ENCODE peak calls at places on chromosomes 5 and 9, in five cellular contexts. P, Q, C, E and U are unnamed samples.

GRCh38 chr5:10243660-10244240 is 5.9 kb downstream of the ATPSCKMT start:
- DNase-seq in P (no peak), C (no peak), E (no peak), Q (no peak), U (no peak)

GRCh38 chr5:57176350-57176857 is 2.5 kb downstream of the GPBP1 start:
- DNase-seq in P (peak), E (no peak), Q (peak), C (no peak), U (peak)

GRCh38 chr5:149416977-149417713 is 38.1 kb upstream of the IL17B start:
- DNase-seq in C (no peak), E (peak), Q (no peak), P (peak), U (no peak)

GRCh38 chr5:43191740-43192557 is at the start of gene NIM1K:
- DNase-seq in Q (no peak), P (peak), E (peak), C (peak), U (peak)

GRCh38 chr9:132031869-132032583 is 47.6 kb downstream of the MED27 start:
- DNase-seq in P (no peak), C (no peak), Q (no peak), E (no peak), U (no peak)

GRCh38 chr5:1348986-1349245 is 4.0 kb upstream of the CLPTM1L start:
- DNase-seq in P (no peak), C (no peak), Q (peak), E (no peak), U (no peak)

GRCh38 chr5:139964994-139965565 is 78.0 kb downstream of the NRG2 start:
- DNase-seq in E (no peak), Q (no peak), C (no peak), P (no peak), U (no peak)

GRCh38 chr9:77989909-77990308 is 41.7 kb downstream of the GNAQ start:
- DNase-seq in Q (no peak), E (no peak), P (no peak), C (no peak), U (no peak)

GRCh38 chr5:154516475-154516874 is 38.4 kb upstream of the HAND1 start:
- DNase-seq in C (no peak), E (no peak), Q (no peak), P (no peak), U (no peak)

GRCh38 chr5:93924628-93925027 is 183.2 kb upstream of the POU5F2 start:
- DNase-seq in C (no peak), P (peak), E (no peak), Q (no peak), U (no peak)

GRCh38 chr5:7857361-7857760 is 6.4 kb upstream of the CFAP90 start:
- DNase-seq in E (no peak), P (no peak), C (no peak), Q (no peak), U (no peak)

GRCh38 chr5:149902177-149902576 is 42.4 kb downstream of the PDE6A start:
- DNase-seq in P (no peak), C (no peak), Q (no peak), E (no peak), U (no peak)

GRCh38 chr5:179908528-179908927 is 831 bp upstream of the TBC1D9B start:
- DNase-seq in C (no peak), E (peak), Q (no peak), P (no peak), U (no peak)

GRCh38 chr5:153584561-153585359 is 94.3 kb downstream of the GRIA1 start:
- DNase-seq in P (peak), C (no peak), E (no peak), Q (no peak), U (no peak)

GRCh38 chr5:87266914-87267573 is 639 bp upstream of the RASA1 start:
- DNase-seq in P (no peak), Q (no peak), E (no peak), C (no peak), U (no peak)

GRCh38 chr9:104099630-104100029 is 5.5 kb downstream of the SMC2 start:
- DNase-seq in Q (no peak), C (no peak), P (no peak), E (no peak), U (no peak)

GRCh38 chr5:31471040-31471439 is 60.9 kb downstream of the DROSHA start:
- DNase-seq in C (no peak), Q (no peak), P (no peak), E (no peak), U (no peak)